ENCODE peak calls at places on chromosome 2, in nine cellular contexts. X is H1, C is A549, I is tibial nerve, B is esophagus muscularis mucosa, S is upper lobe of left lung, A is ovary, Q is SK-N-SH, O is K562. N is an unnamed sample.

GRCh38 chr2:37768491-37768925 is 97.1 kb upstream of the CDC42EP3 start:
- DNase-seq in Q (peak), A (no peak), X (no peak), C (peak), O (no peak), B (no peak), S (peak), I (peak), N (no peak)

GRCh38 chr2:28566441-28567075 is 70.7 kb downstream of the PLB1 start:
- DNase-seq in A (peak), S (peak), C (peak), Q (peak), O (peak), I (peak), X (peak), B (peak), N (peak)

GRCh38 chr2:45344071-45344470 is 267.0 kb downstream of the SRBD1 start:
- DNase-seq in O (no peak), Q (no peak), A (no peak), B (no peak), S (no peak), X (no peak), C (no peak), I (no peak), N (no peak)

GRCh38 chr2:99350194-99350593 is 13.0 kb downstream of the EIF5B start:
- DNase-seq in X (no peak), A (no peak), B (no peak), I (no peak), O (no peak), S (no peak), Q (no peak), C (no peak), N (no peak)

GRCh38 chr2:127932199-127932877 is 46.6 kb upstream of the AMMECR1L start:
- DNase-seq in I (no peak), B (no peak), S (no peak), O (no peak), X (no peak), A (no peak), Q (no peak), C (no peak), N (no peak)

GRCh38 chr2:231709981-231710750 is 1.8 kb downstream of the PTMA start:
- DNase-seq in I (peak), S (peak), A (peak), C (peak), Q (peak), B (no peak), O (peak), X (no peak), N (peak)

GRCh38 chr2:37782721-37783438 is 111.4 kb upstream of the CDC42EP3 start:
- DNase-seq in Q (no peak), S (no peak), A (no peak), B (peak), O (no peak), X (no peak), I (no peak), C (no peak), N (peak)

GRCh38 chr2:86213699-86214502 is 14.6 kb downstream of the MRPL35 start:
- DNase-seq in B (peak), X (no peak), O (peak), A (no peak), S (no peak), C (no peak), I (no peak), Q (no peak), N (no peak)

GRCh38 chr2:127681288-127681771 is 6.0 kb upstream of the LIMS2 start:
- DNase-seq in C (no peak), S (no peak), A (no peak), I (no peak), O (no peak), X (no peak), Q (peak), B (peak), N (no peak)

GRCh38 chr2:47945036-47945781 is 38.9 kb upstream of the FBXO11 start:
- DNase-seq in O (no peak), B (no peak), C (no peak), Q (no peak), X (no peak), S (no peak), I (no peak), A (no peak), N (no peak)

GRCh38 chr2:65128297-65129190 is 1.4 kb downstream of the RAB1A start:
- DNase-seq in O (no peak), I (no peak), C (no peak), S (peak), Q (no peak), A (no peak), B (no peak), X (no peak), N (no peak)

GRCh38 chr2:27223416-27223815 is 6.2 kb downstream of the CAD start:
- DNase-seq in B (no peak), A (no peak), X (no peak), I (no peak), Q (no peak), O (no peak), C (no peak), S (no peak), N (no peak)

GRCh38 chr2:88600038-88600465 is 27.2 kb downstream of the EIF2AK3 start:
- DNase-seq in B (no peak), S (peak), C (peak), A (no peak), X (peak), O (peak), I (no peak), Q (peak), N (peak)

GRCh38 chr2:40332096-40332826 is 119.6 kb downstream of the SLC8A1 start:
- DNase-seq in X (no peak), C (peak), B (no peak), Q (peak), A (no peak), I (no peak), S (no peak), O (no peak), N (no peak)

GRCh38 chr2:27264253-27264752 is 1.5 kb upstream of the SLC30A3 start:
- DNase-seq in B (no peak), C (no peak), O (no peak), I (no peak), S (no peak), X (no peak), Q (peak), A (no peak), N (no peak)

GRCh38 chr2:138507267-138507666 is 5.7 kb downstream of the SPOPL start:
- DNase-seq in I (no peak), Q (no peak), C (peak), A (no peak), X (no peak), O (no peak), B (no peak), S (no peak), N (no peak)

GRCh38 chr2:171515672-171516298 is 6.5 kb upstream of the CYBRD1 start:
- DNase-seq in O (no peak), A (no peak), C (no peak), X (no peak), I (no peak), Q (no peak), B (no peak), S (no peak), N (no peak)

GRCh38 chr2:105977212-105977611 is 216.9 kb downstream of the UXS1 start:
- DNase-seq in A (no peak), C (peak), O (no peak), B (no peak), S (no peak), X (no peak), Q (no peak), I (no peak), N (no peak)

GRCh38 chr2:222440670-222441422 is 16.5 kb downstream of the SGPP2 start:
- DNase-seq in Q (no peak), O (no peak), A (no peak), B (no peak), X (no peak), S (no peak), I (no peak), C (no peak), N (no peak)

GRCh38 chr2:223654384-223654915 is 52.3 kb upstream of the SCG2 start:
- DNase-seq in Q (no peak), O (no peak), C (no peak), A (no peak), X (no peak), B (no peak), I (no peak), S (no peak), N (no peak)

GRCh38 chr2:74889159-74889558 is 55.2 kb downstream of the HK2 start:
- DNase-seq in C (no peak), O (no peak), I (no peak), B (no peak), A (no peak), X (no peak), S (no peak), Q (no peak), N (no peak)

GRCh38 chr2:155223781-155224406 is 525.4 kb downstream of the KCNJ3 start:
- DNase-seq in A (no peak), Q (peak), I (no peak), B (no peak), X (no peak), O (no peak), C (peak), S (no peak), N (no peak)

GRCh38 chr2:8475349-8476045 is 206.4 kb upstream of the ID2 start:
- DNase-seq in O (no peak), A (no peak), X (no peak), I (no peak), S (no peak), Q (no peak), C (no peak), B (no peak), N (no peak)

GRCh38 chr2:43343573-43344304 is 117.3 kb upstream of the ZFP36L2 start:
- DNase-seq in Q (no peak), I (peak), A (peak), C (no peak), X (no peak), O (no peak), B (peak), S (peak), N (peak)

GRCh38 chr2:170375192-170375591 is 197.2 kb downstream of the MYO3B start:
- DNase-seq in C (no peak), X (no peak), O (no peak), Q (no peak), S (no peak), A (no peak), I (no peak), B (no peak), N (no peak)

GRCh38 chr2:160165095-160165494 is 35.0 kb downstream of the ITGB6 start:
- DNase-seq in B (no peak), A (no peak), I (no peak), Q (no peak), C (no peak), S (no peak), X (no peak), O (no peak), N (no peak)

GRCh38 chr2:160165996-160166395 is 34.1 kb downstream of the ITGB6 start:
- DNase-seq in X (no peak), Q (no peak), S (no peak), O (no peak), C (no peak), I (no peak), B (no peak), A (no peak), N (no peak)

GRCh38 chr2:160168878-160169277 is 31.2 kb downstream of the ITGB6 start:
- DNase-seq in X (no peak), S (no peak), B (no peak), C (no peak), I (no peak), A (no peak), Q (no peak), O (no peak), N (no peak)

GRCh38 chr2:160169401-160169918 is 30.6 kb downstream of the ITGB6 start:
- DNase-seq in A (no peak), S (no peak), X (no peak), C (no peak), Q (no peak), O (no peak), I (no peak), B (no peak), N (no peak)

GRCh38 chr2:160167089-160167488 is 33.0 kb downstream of the ITGB6 start:
- DNase-seq in A (no peak), I (no peak), X (no peak), S (no peak), C (no peak), O (no peak), B (no peak), Q (no peak), N (no peak)
- H3K27ac ChIP-seq in A (no peak), I (no peak), X (no peak), S (no peak), C (no peak), O (no peak), B (no peak), Q (peak), N (no peak)

DNA sequence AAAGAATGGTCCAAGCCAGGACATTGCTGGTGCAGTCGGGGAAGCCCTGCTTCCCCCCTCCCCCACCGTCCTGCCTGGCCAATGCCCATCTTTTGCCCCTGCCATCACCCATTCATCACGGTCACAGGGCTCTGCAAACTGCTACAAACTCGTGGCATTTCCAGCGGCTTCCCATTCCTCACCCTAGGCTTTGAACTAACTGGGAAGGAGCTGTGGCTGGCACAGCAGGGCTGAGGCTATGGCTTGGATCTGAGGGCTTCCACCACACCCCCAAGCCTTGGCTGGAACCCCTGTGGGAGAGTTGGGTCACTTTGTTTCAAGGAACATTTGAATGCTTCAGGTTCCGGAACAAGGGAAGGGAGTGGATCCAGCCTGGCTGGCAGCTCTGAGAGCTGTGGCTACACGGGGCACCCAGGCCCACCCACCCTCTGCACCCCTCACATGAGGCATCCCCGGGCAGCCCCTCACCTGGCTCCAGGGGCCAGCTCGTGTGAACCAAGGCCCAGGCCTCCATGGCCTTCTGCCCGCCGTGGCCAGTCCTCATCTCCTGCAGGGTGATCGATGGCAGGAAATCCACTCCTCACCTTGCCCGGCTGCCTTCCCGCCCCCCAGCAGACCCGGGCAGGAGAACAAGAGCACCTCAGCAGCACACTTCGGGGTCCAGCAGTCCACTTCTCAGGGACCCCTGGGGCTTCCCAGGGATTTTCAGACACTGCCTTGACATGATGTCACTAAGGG is 58.8 kb upstream of the OTOS start:
- DNase-seq in B (no peak), S (peak), C (no peak), A (no peak), Q (no peak), I (no peak), X (no peak), O (no peak), N (no peak)
- TF ChIP-seq EP300 in B (no peak), S (no peak), C (no peak), A (no peak), Q (no peak), I (no peak), X (no peak), O (no peak), N (no peak)

GRCh38 chr2:168216351-168217005 is 30.9 kb downstream of the STK39 start:
- DNase-seq in C (no peak), I (no peak), B (no peak), X (no peak), O (no peak), Q (no peak), A (no peak), S (no peak), N (peak)
- H3K27ac ChIP-seq in C (no peak), I (no peak), B (no peak), X (no peak), O (no peak), Q (no peak), A (no peak), S (no peak), N (peak)

GRCh38 chr2:176483901-176484568 is 214.8 kb downstream of the MTX2 start:
- DNase-seq in I (no peak), Q (no peak), B (no peak), A (no peak), S (no peak), C (no peak), O (peak), X (no peak), N (no peak)
- TF ChIP-seq EP300 in I (no peak), Q (no peak), B (no peak), A (no peak), S (no peak), C (no peak), O (no peak), X (no peak), N (no peak)

GRCh38 chr2:199370150-199370780 is 87.5 kb downstream of the SATB2 start:
- DNase-seq in S (no peak), O (no peak), Q (no peak), A (no peak), B (no peak), C (no peak), X (no peak), I (no peak), N (no peak)
- H3K27ac ChIP-seq in S (no peak), O (no peak), Q (no peak), A (no peak), B (no peak), C (no peak), X (no peak), I (no peak), N (no peak)